ENCODE peak calls at places on chromosomes 2 and 18, in nine cellular contexts. One of them, this sample, is unnamed. For H3K36me3, the result is how much of the 10 kb centered on the place peaks cover.

GRCh38 chr2:43274721-43275120 is 48.3 kb upstream of the ZFP36L2 start:
- DNase-seq in thoracic aorta: no peak
- DNase-seq in mammary epithelial cell: no peak
- DNase-seq in heart right ventricle: no peak
- DNase-seq in tibial artery: no peak
- DNase-seq in ovary: no peak
- DNase-seq in brain microvascular endothelial cell: no peak
- DNase-seq in spleen: no peak
- DNase-seq in H7: no peak
- DNase-seq in this sample: no peak

GRCh38 chr2:147327636-147328035 is 517.2 kb upstream of the ACVR2A start:
- DNase-seq in thoracic aorta: no peak
- DNase-seq in mammary epithelial cell: peak
- DNase-seq in heart right ventricle: no peak
- DNase-seq in tibial artery: no peak
- DNase-seq in ovary: no peak
- DNase-seq in brain microvascular endothelial cell: no peak
- DNase-seq in spleen: no peak
- DNase-seq in H7: no peak
- DNase-seq in this sample: no peak

GRCh38 chr2:216717907-216718615 is 22.7 kb upstream of the IGFBP5 start:
- DNase-seq in thoracic aorta: no peak
- DNase-seq in mammary epithelial cell: no peak
- DNase-seq in heart right ventricle: no peak
- DNase-seq in tibial artery: no peak
- DNase-seq in ovary: no peak
- DNase-seq in brain microvascular endothelial cell: no peak
- DNase-seq in spleen: no peak
- DNase-seq in H7: no peak
- DNase-seq in this sample: no peak

GRCh38 chr2:203989536-203989935 is 53.0 kb downstream of the ICOS start:
- DNase-seq in thoracic aorta: no peak
- DNase-seq in mammary epithelial cell: no peak
- DNase-seq in heart right ventricle: no peak
- DNase-seq in tibial artery: no peak
- DNase-seq in ovary: no peak
- DNase-seq in brain microvascular endothelial cell: no peak
- DNase-seq in spleen: no peak
- DNase-seq in H7: no peak
- DNase-seq in this sample: no peak

GRCh38 chr2:27527182-27527581 is 30.5 kb downstream of the GCKR start:
- DNase-seq in thoracic aorta: no peak
- DNase-seq in mammary epithelial cell: peak
- DNase-seq in heart right ventricle: no peak
- DNase-seq in tibial artery: no peak
- DNase-seq in ovary: no peak
- DNase-seq in brain microvascular endothelial cell: peak
- DNase-seq in spleen: no peak
- DNase-seq in H7: no peak
- DNase-seq in this sample: no peak

GRCh38 chr2:85355073-85355410 is 473 bp downstream of the ELMOD3 start:
- DNase-seq in thoracic aorta: no peak
- DNase-seq in mammary epithelial cell: peak
- DNase-seq in heart right ventricle: no peak
- DNase-seq in tibial artery: no peak
- DNase-seq in ovary: no peak
- DNase-seq in brain microvascular endothelial cell: no peak
- DNase-seq in spleen: peak
- DNase-seq in H7: peak
- DNase-seq in this sample: no peak

GRCh38 chr2:20141056-20141762 is 83.7 kb downstream of the SDC1 start:
- DNase-seq in thoracic aorta: peak
- DNase-seq in mammary epithelial cell: peak
- DNase-seq in heart right ventricle: peak
- DNase-seq in tibial artery: peak
- DNase-seq in ovary: no peak
- DNase-seq in brain microvascular endothelial cell: peak
- DNase-seq in spleen: no peak
- DNase-seq in H7: no peak
- DNase-seq in this sample: peak

GRCh38 chr2:200966770-200967169 is 3.3 kb upstream of the ORC2 start:
- DNase-seq in thoracic aorta: no peak
- DNase-seq in mammary epithelial cell: peak
- DNase-seq in heart right ventricle: no peak
- DNase-seq in tibial artery: no peak
- DNase-seq in ovary: no peak
- DNase-seq in brain microvascular endothelial cell: peak
- DNase-seq in spleen: no peak
- DNase-seq in H7: no peak
- DNase-seq in this sample: no peak

DNA sequence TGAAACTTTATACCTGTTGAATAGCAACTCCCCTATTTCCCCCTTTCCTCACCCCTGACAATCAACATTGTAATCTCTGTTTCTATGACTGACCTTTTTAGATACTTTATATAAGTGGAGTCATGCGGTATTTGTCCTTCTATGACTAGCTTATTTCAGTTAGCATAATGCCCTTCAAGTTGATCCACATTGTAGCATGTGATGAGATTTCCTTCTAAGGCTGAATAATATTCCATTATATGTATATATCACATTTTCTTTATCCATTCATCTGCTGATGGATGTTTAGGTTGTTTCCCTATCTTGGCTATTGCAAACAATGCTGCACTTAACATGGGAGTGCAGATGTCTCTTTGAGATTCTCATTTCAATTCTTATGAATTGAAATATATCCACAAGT is 9.5 kb downstream of the FASTKD2 start:
- DNase-seq in thoracic aorta: no peak
- DNase-seq in mammary epithelial cell: no peak
- DNase-seq in heart right ventricle: no peak
- DNase-seq in tibial artery: no peak
- DNase-seq in ovary: no peak
- DNase-seq in brain microvascular endothelial cell: no peak
- DNase-seq in spleen: no peak
- DNase-seq in H7: no peak
- DNase-seq in this sample: no peak
- H3K36me3 ChIP-seq in thoracic aorta: under half
- H3K36me3 ChIP-seq in mammary epithelial cell: under half
- H3K36me3 ChIP-seq in heart right ventricle: under half
- H3K36me3 ChIP-seq in tibial artery: half or more
- H3K36me3 ChIP-seq in ovary: under half
- H3K36me3 ChIP-seq in brain microvascular endothelial cell: under half
- H3K36me3 ChIP-seq in spleen: half or more
- H3K36me3 ChIP-seq in H7: under half
- H3K36me3 ChIP-seq in this sample: under half

DNA sequence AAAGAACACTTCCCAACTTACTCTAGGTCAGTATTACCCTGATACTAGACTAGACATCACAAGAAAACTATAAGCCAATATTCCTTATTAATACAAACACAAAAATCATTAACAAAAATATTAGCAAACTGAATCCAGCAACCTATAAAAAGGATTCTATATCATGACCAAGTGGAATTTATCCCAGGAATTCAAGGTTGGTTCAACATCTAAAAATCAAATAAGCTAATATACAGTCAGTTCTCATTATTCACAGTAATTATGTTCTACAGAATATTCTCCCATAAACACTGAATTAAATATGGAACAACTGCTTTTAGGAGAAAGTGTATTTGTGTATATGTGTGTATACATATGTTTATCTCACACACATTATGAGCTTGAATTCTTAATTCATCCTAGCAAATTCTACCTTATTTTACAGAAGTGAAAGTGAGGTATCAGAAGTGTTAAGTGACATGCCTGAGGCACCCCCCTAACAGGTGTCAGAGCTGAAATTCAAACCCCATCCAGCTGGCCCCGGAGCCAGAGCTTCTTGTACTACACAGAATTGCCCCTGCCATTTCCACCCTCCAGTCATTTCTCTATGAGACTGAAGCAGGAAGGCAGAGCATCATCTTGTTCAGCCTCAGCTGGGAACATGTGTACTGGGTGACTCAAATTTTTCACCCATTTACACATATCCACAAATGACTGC is 77.8 kb downstream of the MALT1 start:
- DNase-seq in thoracic aorta: no peak
- DNase-seq in mammary epithelial cell: no peak
- DNase-seq in heart right ventricle: no peak
- DNase-seq in tibial artery: no peak
- DNase-seq in ovary: no peak
- DNase-seq in brain microvascular endothelial cell: no peak
- DNase-seq in spleen: no peak
- DNase-seq in H7: no peak
- DNase-seq in this sample: no peak
- H3K36me3 ChIP-seq in thoracic aorta: under half
- H3K36me3 ChIP-seq in mammary epithelial cell: under half
- H3K36me3 ChIP-seq in heart right ventricle: half or more
- H3K36me3 ChIP-seq in tibial artery: half or more
- H3K36me3 ChIP-seq in ovary: under half
- H3K36me3 ChIP-seq in brain microvascular endothelial cell: under half
- H3K36me3 ChIP-seq in spleen: half or more
- H3K36me3 ChIP-seq in H7: under half
- H3K36me3 ChIP-seq in this sample: half or more

DNA sequence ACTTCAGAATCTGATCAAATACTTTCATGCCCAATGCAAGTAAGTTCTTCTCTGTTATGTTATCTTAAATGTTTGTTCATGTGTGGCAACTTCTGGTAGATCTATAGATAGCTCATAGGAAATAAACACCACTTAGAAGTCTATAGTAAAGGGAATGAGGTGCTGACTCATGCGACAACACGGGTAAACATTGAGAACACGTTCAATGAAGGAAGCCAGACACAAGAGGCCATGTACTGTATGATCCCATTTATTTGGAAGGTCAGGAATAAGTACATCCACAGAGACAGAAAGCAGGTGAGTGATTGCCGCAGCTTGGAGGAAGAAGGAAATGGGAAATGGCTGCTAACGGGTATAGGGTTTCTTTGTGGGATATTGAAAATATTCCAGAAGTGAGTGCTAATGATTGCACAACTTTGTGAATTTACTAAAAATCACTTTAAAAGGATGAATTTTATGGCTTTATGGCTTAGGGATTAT is 95.4 kb downstream of the ITGB1BP1 start:
- DNase-seq in thoracic aorta: no peak
- DNase-seq in mammary epithelial cell: no peak
- DNase-seq in heart right ventricle: no peak
- DNase-seq in tibial artery: no peak
- DNase-seq in ovary: no peak
- DNase-seq in brain microvascular endothelial cell: no peak
- DNase-seq in spleen: no peak
- DNase-seq in H7: no peak
- DNase-seq in this sample: no peak
- H3K36me3 ChIP-seq in thoracic aorta: under half
- H3K36me3 ChIP-seq in mammary epithelial cell: under half
- H3K36me3 ChIP-seq in heart right ventricle: under half
- H3K36me3 ChIP-seq in tibial artery: under half
- H3K36me3 ChIP-seq in ovary: under half
- H3K36me3 ChIP-seq in brain microvascular endothelial cell: under half
- H3K36me3 ChIP-seq in spleen: under half
- H3K36me3 ChIP-seq in H7: under half
- H3K36me3 ChIP-seq in this sample: under half

DNA sequence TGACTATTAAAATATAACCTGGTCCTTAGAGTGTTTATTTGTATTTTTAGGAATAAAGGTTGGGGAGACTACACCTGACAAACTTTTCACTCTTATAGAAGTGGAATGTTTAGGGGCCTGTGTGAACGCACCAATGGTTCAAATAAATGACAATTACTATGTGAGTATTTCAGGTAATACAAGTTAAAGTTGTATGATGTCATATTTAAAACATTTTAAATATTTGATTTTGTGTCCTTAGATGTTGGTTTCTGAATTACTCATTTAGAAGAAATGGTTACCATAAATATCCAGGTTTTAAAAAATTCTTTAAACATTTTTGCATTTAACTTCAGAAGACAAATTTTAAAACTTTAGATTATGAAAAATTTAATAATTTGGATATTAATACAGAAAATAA is 11.8 kb upstream of the ANKRD12 start:
- DNase-seq in thoracic aorta: no peak
- DNase-seq in mammary epithelial cell: no peak
- DNase-seq in heart right ventricle: no peak
- DNase-seq in tibial artery: no peak
- DNase-seq in ovary: no peak
- DNase-seq in brain microvascular endothelial cell: no peak
- DNase-seq in spleen: no peak
- DNase-seq in H7: no peak
- DNase-seq in this sample: no peak
- H3K36me3 ChIP-seq in thoracic aorta: under half
- H3K36me3 ChIP-seq in mammary epithelial cell: under half
- H3K36me3 ChIP-seq in heart right ventricle: under half
- H3K36me3 ChIP-seq in tibial artery: under half
- H3K36me3 ChIP-seq in ovary: under half
- H3K36me3 ChIP-seq in brain microvascular endothelial cell: under half
- H3K36me3 ChIP-seq in spleen: half or more
- H3K36me3 ChIP-seq in H7: under half
- H3K36me3 ChIP-seq in this sample: half or more

DNA sequence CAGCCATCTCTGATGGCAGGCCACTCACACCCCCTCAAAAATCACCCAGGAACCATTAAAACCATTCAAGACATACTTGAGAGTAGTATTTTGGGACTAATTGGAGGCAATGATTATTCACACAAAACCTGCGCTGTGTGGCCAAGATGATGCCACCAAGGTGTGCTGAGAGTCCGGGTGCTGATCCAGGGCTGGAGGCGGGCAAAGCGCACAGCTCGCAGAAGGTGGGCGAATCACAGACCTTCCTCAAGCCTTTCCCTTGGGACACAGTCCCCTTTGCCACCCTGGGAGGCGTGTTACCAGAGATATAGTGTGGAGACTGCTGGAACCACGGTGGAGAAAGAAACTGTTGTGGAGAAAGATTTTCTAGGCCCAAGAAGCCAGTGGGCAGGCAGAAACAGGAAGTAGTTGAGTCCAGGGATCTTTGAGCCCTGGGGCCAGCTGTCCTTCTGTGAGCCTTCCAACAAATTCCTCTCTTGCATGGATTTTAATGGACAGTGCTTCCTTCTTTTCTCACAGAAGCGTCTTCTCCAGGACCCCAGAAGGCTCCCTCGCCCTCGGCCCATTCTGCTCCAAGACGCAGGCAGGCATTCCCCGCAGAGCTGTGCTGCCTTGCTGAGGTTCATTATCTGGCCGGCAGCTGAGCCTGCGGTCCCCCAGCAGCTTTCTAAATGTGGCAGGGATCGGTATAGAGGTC is 8.0 kb downstream of the COPS9 start:
- DNase-seq in thoracic aorta: no peak
- DNase-seq in mammary epithelial cell: no peak
- DNase-seq in heart right ventricle: no peak
- DNase-seq in tibial artery: peak
- DNase-seq in ovary: no peak
- DNase-seq in brain microvascular endothelial cell: no peak
- DNase-seq in spleen: peak
- DNase-seq in H7: no peak
- DNase-seq in this sample: no peak
- H3K36me3 ChIP-seq in thoracic aorta: half or more
- H3K36me3 ChIP-seq in mammary epithelial cell: under half
- H3K36me3 ChIP-seq in heart right ventricle: under half
- H3K36me3 ChIP-seq in tibial artery: half or more
- H3K36me3 ChIP-seq in ovary: under half
- H3K36me3 ChIP-seq in brain microvascular endothelial cell: under half
- H3K36me3 ChIP-seq in spleen: half or more
- H3K36me3 ChIP-seq in H7: under half
- H3K36me3 ChIP-seq in this sample: half or more

GRCh38 chr2:128536925-128537620 is 218.4 kb upstream of the HS6ST1 start:
- DNase-seq in thoracic aorta: no peak
- DNase-seq in mammary epithelial cell: peak
- DNase-seq in heart right ventricle: no peak
- DNase-seq in tibial artery: no peak
- DNase-seq in ovary: no peak
- DNase-seq in brain microvascular endothelial cell: peak
- DNase-seq in spleen: peak
- DNase-seq in H7: peak
- DNase-seq in this sample: no peak
- H3K36me3 ChIP-seq in thoracic aorta: under half
- H3K36me3 ChIP-seq in mammary epithelial cell: under half
- H3K36me3 ChIP-seq in heart right ventricle: under half
- H3K36me3 ChIP-seq in tibial artery: under half
- H3K36me3 ChIP-seq in ovary: under half
- H3K36me3 ChIP-seq in brain microvascular endothelial cell: under half
- H3K36me3 ChIP-seq in spleen: under half
- H3K36me3 ChIP-seq in H7: under half
- H3K36me3 ChIP-seq in this sample: under half